ENCODE peak calls at places on chromosomes 11 and 22, in six cellular contexts. R is left ventricle myocardium inferior; K is astrocyte of the spinal cord; B is transverse colon; W is cardiac muscle cell; E is CD8-positive, alpha-beta memory T cell. L is an unnamed sample.

GRCh38 chr11:74730601-74731260 is 495 bp downstream of the CHRDL2 start:
- DNase-seq in R (no peak), K (no peak), B (no peak), W (no peak), E (no peak), L (no peak)

GRCh38 chr11:71064702-71065515 is 187.5 kb downstream of the SHANK2 start:
- DNase-seq in R (no peak), K (no peak), B (no peak), W (no peak), E (no peak), L (no peak)

GRCh38 chr11:131118247-131118646 is 202.0 kb upstream of the SNX19 start:
- DNase-seq in R (no peak), K (no peak), B (no peak), W (no peak), E (no peak), L (no peak)

GRCh38 chr22:30575011-30575671 is 676 bp upstream of the GAL3ST1 start:
- DNase-seq in R (peak), K (peak), B (no peak), W (peak), E (no peak), L (no peak)

GRCh38 chr11:24043842-24044241 is 453.0 kb upstream of the LUZP2 start:
- DNase-seq in R (no peak), K (no peak), B (no peak), W (no peak), E (no peak), L (no peak)

GRCh38 chr22:29842740-29843139 is 4.7 kb upstream of the ASCC2 start:
- DNase-seq in R (no peak), K (peak), B (no peak), W (peak), E (no peak), L (no peak)

GRCh38 chr11:29051935-29052334 is 943.7 kb downstream of the METTL15 start:
- DNase-seq in R (no peak), K (peak), B (no peak), W (no peak), E (no peak), L (no peak)

GRCh38 chr11:78940500-78941225 is 366.0 kb upstream of the NARS2 start:
- DNase-seq in R (no peak), K (no peak), B (no peak), W (no peak), E (no peak), L (no peak)

GRCh38 chr11:112334381-112334780 is 73.7 kb upstream of the PLET1 start:
- DNase-seq in R (no peak), K (no peak), B (no peak), W (no peak), E (no peak), L (no peak)

GRCh38 chr22:26447594-26448329 is 18.7 kb downstream of the ASPHD2 start:
- DNase-seq in R (no peak), K (no peak), B (no peak), W (no peak), E (no peak), L (no peak)

GRCh38 chr11:61657566-61657965 is 22.6 kb upstream of the DAGLA start:
- DNase-seq in R (no peak), K (no peak), B (no peak), W (peak), E (no peak), L (no peak)

GRCh38 chr11:99316761-99317475 is 296.2 kb downstream of the CNTN5 start:
- DNase-seq in R (peak), K (peak), B (no peak), W (peak), E (no peak), L (no peak)

GRCh38 chr11:113001709-113002108 is 40.5 kb downstream of the NCAM1 start:
- DNase-seq in R (no peak), K (no peak), B (no peak), W (no peak), E (no peak), L (no peak)

GRCh38 chr11:115042002-115042401 is 363.7 kb downstream of the NXPE2 start:
- DNase-seq in R (peak), K (no peak), B (no peak), W (no peak), E (no peak), L (no peak)

GRCh38 chr11:94793002-94793401 is 24.8 kb downstream of the AMOTL1 start:
- DNase-seq in R (no peak), K (no peak), B (no peak), W (no peak), E (no peak), L (no peak)

GRCh38 chr11:104078995-104079394 is 42.6 kb downstream of the DDI1 start:
- DNase-seq in R (no peak), K (no peak), B (no peak), W (no peak), E (no peak), L (no peak)

GRCh38 chr11:69000831-69001245 is 12.2 kb downstream of the MRGPRF start:
- DNase-seq in R (no peak), K (peak), B (peak), W (peak), E (no peak), L (peak)

GRCh38 chr22:39292561-39293074 is 26.8 kb downstream of the RPL3 start:
- DNase-seq in R (peak), K (peak), B (peak), W (peak), E (no peak), L (no peak)

GRCh38 chr22:38733329-38734202 is 22.2 kb downstream of the SUN2 start:
- DNase-seq in R (peak), K (no peak), B (peak), W (peak), E (peak), L (no peak)

GRCh38 chr22:27783436-27784098 is 18.0 kb downstream of the MN1 start:
- DNase-seq in R (no peak), K (no peak), B (no peak), W (no peak), E (no peak), L (no peak)

GRCh38 chr11:70233511-70233919 is 30.4 kb downstream of the FADD start:
- DNase-seq in R (no peak), K (peak), B (peak), W (peak), E (no peak), L (no peak)

GRCh38 chr11:60193687-60194433 is 11.0 kb upstream of the MS4A6A start:
- DNase-seq in R (no peak), K (peak), B (peak), W (peak), E (peak), L (peak)

GRCh38 chr11:104198576-104198975 is 34.6 kb upstream of the PDGFD start:
- DNase-seq in R (no peak), K (no peak), B (no peak), W (peak), E (no peak), L (no peak)

GRCh38 chr11:130439160-130439519 is 9.3 kb upstream of the ADAMTS15 start:
- DNase-seq in R (no peak), K (no peak), B (no peak), W (no peak), E (peak), L (peak)

GRCh38 chr11:73272680-73273038 is 521 bp downstream of the P2RY6 start:
- DNase-seq in R (no peak), K (no peak), B (no peak), W (no peak), E (no peak), L (no peak)

GRCh38 chr11:73792584-73792983 is 4.9 kb downstream of the MRPL48 start:
- DNase-seq in R (no peak), K (no peak), B (no peak), W (no peak), E (no peak), L (no peak)

GRCh38 chr11:64449381-64450167 is 90.6 kb downstream of the RPS6KA4 start:
- DNase-seq in R (peak), K (peak), B (peak), W (peak), E (peak), L (peak)

GRCh38 chr11:99638073-99638553 is 617.4 kb downstream of the CNTN5 start:
- DNase-seq in R (no peak), K (no peak), B (no peak), W (no peak), E (no peak), L (no peak)

GRCh38 chr11:91350931-91351330 is 873.7 kb upstream of the FAT3 start:
- DNase-seq in R (no peak), K (no peak), B (no peak), W (no peak), E (no peak), L (no peak)

GRCh38 chr11:7890417-7891179 is 40.5 kb downstream of the OR10A6 start:
- DNase-seq in R (no peak), K (no peak), B (no peak), W (no peak), E (no peak), L (peak)

GRCh38 chr11:62804310-62805043 is 763 bp downstream of the NXF1 start:
- DNase-seq in R (no peak), K (peak), B (no peak), W (peak), E (no peak), L (no peak)

GRCh38 chr11:12961615-12962014 is 47.5 kb upstream of the RASSF10 start:
- DNase-seq in R (no peak), K (peak), B (no peak), W (peak), E (no peak), L (no peak)

GRCh38 chr11:96001037-96001436 is 77.1 kb upstream of the MTMR2 start:
- DNase-seq in R (peak), K (peak), B (peak), W (peak), E (no peak), L (no peak)

GRCh38 chr22:38417252-38418060 is 37.5 kb downstream of the KCNJ4 start:
- DNase-seq in R (no peak), K (no peak), B (no peak), W (no peak), E (no peak), L (no peak)

GRCh38 chr11:66126064-66126463 is 56.0 kb downstream of the PACS1 start:
- DNase-seq in R (no peak), K (no peak), B (no peak), W (no peak), E (no peak), L (no peak)

GRCh38 chr11:66131937-66132632 is 62.0 kb downstream of the PACS1 start:
- DNase-seq in R (no peak), K (no peak), B (no peak), W (no peak), E (no peak), L (no peak)

GRCh38 chr11:66126808-66127555 is 56.9 kb downstream of the PACS1 start:
- DNase-seq in R (peak), K (peak), B (peak), W (peak), E (peak), L (no peak)

GRCh38 chr11:66133216-66133775 is 63.2 kb downstream of the PACS1 start:
- DNase-seq in R (no peak), K (no peak), B (no peak), W (no peak), E (no peak), L (no peak)

GRCh38 chr11:66130978-66131377 is 60.9 kb downstream of the PACS1 start:
- DNase-seq in R (no peak), K (no peak), B (no peak), W (peak), E (no peak), L (no peak)
- H3K4me3 ChIP-seq in R (no peak), K (no peak), B (no peak), W (no peak), E (no peak), L (no peak)

GRCh38 chr11:105244157-105244820 is 104.7 kb upstream of the CARD18 start:
- DNase-seq in R (no peak), K (peak), B (no peak), W (peak), E (no peak), L (no peak)
- H3K4me3 ChIP-seq in R (no peak), K (no peak), B (no peak), W (no peak), E (no peak), L (no peak)

GRCh38 chr11:46293616-46294015 is 16.2 kb downstream of the CREB3L1 start:
- DNase-seq in R (no peak), K (peak), B (no peak), W (peak), E (no peak), L (no peak)

GRCh38 chr11:46293066-46293465 is 15.6 kb downstream of the CREB3L1 start:
- DNase-seq in R (no peak), K (no peak), B (no peak), W (no peak), E (no peak), L (no peak)

GRCh38 chr11:46290021-46290420 is 12.6 kb downstream of the CREB3L1 start:
- DNase-seq in R (no peak), K (no peak), B (no peak), W (no peak), E (no peak), L (no peak)

GRCh38 chr11:46290598-46291309 is 13.3 kb downstream of the CREB3L1 start:
- DNase-seq in R (peak), K (peak), B (peak), W (peak), E (no peak), L (no peak)

DNA sequence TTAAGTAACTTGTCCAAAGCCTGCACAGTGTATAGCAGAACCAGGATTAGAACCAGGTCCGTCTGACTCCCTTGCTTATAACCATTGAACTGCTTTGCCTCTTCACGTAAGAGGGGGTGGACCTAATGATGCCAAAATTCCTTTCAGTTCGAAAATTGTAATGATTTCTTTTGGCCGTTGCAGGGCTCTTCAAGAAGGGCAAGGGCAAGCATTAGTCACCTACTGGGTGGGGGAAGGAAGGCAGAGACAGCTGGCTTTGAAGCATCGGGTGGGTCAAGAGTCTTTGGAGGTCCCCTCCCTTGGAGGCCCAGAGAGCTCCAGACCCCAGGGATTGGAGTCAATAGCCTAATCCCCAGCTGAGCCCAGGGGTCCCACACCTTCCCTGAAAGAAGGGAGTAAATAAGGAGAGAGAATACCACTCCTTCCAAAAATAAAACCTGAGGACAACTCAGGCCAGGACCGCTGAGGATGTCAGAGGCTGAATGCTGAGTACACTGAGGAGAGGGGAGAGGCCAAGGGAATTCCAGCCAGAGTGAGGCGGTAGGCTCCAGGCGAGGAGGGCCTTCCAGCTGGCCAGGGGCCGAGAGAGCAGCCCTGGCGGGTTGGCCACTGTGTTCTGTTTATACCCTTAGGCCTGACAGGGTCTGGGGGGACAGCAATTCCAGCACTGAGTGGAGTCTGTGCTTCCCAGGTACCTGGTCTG is 14.1 kb downstream of the CREB3L1 start:
- DNase-seq in R (no peak), K (peak), B (no peak), W (peak), E (no peak), L (no peak)
- H3K4me3 ChIP-seq in R (no peak), K (no peak), B (no peak), W (no peak), E (no peak), L (no peak)

GRCh38 chr11:72239296-72239848 is 4.6 kb downstream of the PHOX2A start:
- DNase-seq in R (peak), K (peak), B (peak), W (peak), E (no peak), L (no peak)

GRCh38 chr11:72238492-72239295 is 5.3 kb downstream of the PHOX2A start:
- DNase-seq in R (no peak), K (no peak), B (no peak), W (no peak), E (no peak), L (no peak)

GRCh38 chr11:72241290-72241781 is 2.6 kb downstream of the PHOX2A start:
- DNase-seq in R (no peak), K (no peak), B (no peak), W (no peak), E (no peak), L (no peak)

GRCh38 chr11:72240461-72241289 is 3.3 kb downstream of the PHOX2A start:
- DNase-seq in R (no peak), K (no peak), B (no peak), W (peak), E (no peak), L (no peak)

GRCh38 chr11:72239849-72240460 is 4.0 kb downstream of the PHOX2A start:
- DNase-seq in R (peak), K (no peak), B (peak), W (peak), E (no peak), L (no peak)
- H3K4me3 ChIP-seq in R (peak), K (no peak), B (peak), W (peak), E (no peak), L (no peak)

GRCh38 chr11:11770921-11771484 is 70.8 kb upstream of the USP47 start:
- DNase-seq in R (no peak), K (no peak), B (no peak), W (no peak), E (no peak), L (no peak)

GRCh38 chr11:11769782-11770181 is 72.0 kb upstream of the USP47 start:
- DNase-seq in R (no peak), K (no peak), B (no peak), W (no peak), E (no peak), L (no peak)

GRCh38 chr11:11769362-11769761 is 72.4 kb upstream of the USP47 start:
- DNase-seq in R (no peak), K (no peak), B (no peak), W (no peak), E (no peak), L (no peak)

GRCh38 chr11:11772865-11773515 is 68.8 kb upstream of the USP47 start:
- DNase-seq in R (no peak), K (no peak), B (no peak), W (no peak), E (no peak), L (no peak)

GRCh38 chr11:11770274-11770673 is 71.5 kb upstream of the USP47 start:
- DNase-seq in R (no peak), K (no peak), B (no peak), W (no peak), E (no peak), L (no peak)
- H3K4me3 ChIP-seq in R (no peak), K (no peak), B (no peak), W (no peak), E (no peak), L (no peak)

GRCh38 chr22:36065462-36065774 is 36.8 kb upstream of the RBFOX2 start:
- DNase-seq in R (no peak), K (no peak), B (no peak), W (no peak), E (no peak), L (no peak)
- H3K4me3 ChIP-seq in R (peak), K (peak), B (peak), W (peak), E (peak), L (peak)

GRCh38 chr11:1693327-1694063 is 3.5 kb upstream of the KRTAP5-6 start:
- DNase-seq in R (peak), K (peak), B (peak), W (peak), E (peak), L (peak)
- H3K4me3 ChIP-seq in R (peak), K (peak), B (peak), W (peak), E (peak), L (peak)

GRCh38 chr11:118180300-118180703 is 3.9 kb upstream of the SCN2B start:
- DNase-seq in R (peak), K (no peak), B (peak), W (peak), E (no peak), L (peak)
- H3K4me3 ChIP-seq in R (peak), K (no peak), B (no peak), W (no peak), E (no peak), L (no peak)

GRCh38 chr11:17921620-17922473 is 91.0 kb downstream of the SERGEF start:
- DNase-seq in R (no peak), K (peak), B (no peak), W (peak), E (no peak), L (no peak)
- H3K4me3 ChIP-seq in R (no peak), K (no peak), B (no peak), W (no peak), E (no peak), L (no peak)

L was measured in Jurkat, Clone E6-1.